ENCODE peak calls at places on chromosomes 13 and 19, in seven cellular contexts. I is heart left ventricle, L is transverse colon, J is testis, N is GM12891, U is body of pancreas, W is stomach. A is an unnamed sample.

GRCh38 chr19:4197625-4198466 is 15.4 kb downstream of the ANKRD24 start:
- DNase-seq in U (no peak), J (no peak), L (no peak), I (no peak), W (no peak), N (peak; percentile 54), A (no peak)

GRCh38 chr19:11580665-11581418 is 3.4 kb upstream of the ACP5 start:
- DNase-seq in L (no peak), N (no peak), J (no peak), I (no peak), W (peak; percentile 46), U (peak; percentile 37), A (no peak)

GRCh38 chr13:103104340-103104739 is 38.1 kb upstream of the SLC10A2 start:
- DNase-seq in W (no peak), N (no peak), J (no peak), U (no peak), I (no peak), L (no peak), A (no peak)

GRCh38 chr19:45345506-45345860 is 4.9 kb downstream of the KLC3 start:
- DNase-seq in J (no peak), L (no peak), W (no peak), I (no peak), U (no peak), N (no peak), A (no peak)

GRCh38 chr13:40758811-40759210 is 12.2 kb downstream of the MRPS31 start:
- DNase-seq in U (no peak), W (no peak), L (no peak), J (no peak), N (no peak), I (no peak), A (no peak)

GRCh38 chr13:75369986-75370385 is 112.0 kb downstream of the TBC1D4 start:
- DNase-seq in W (no peak), J (no peak), U (no peak), N (no peak), I (no peak), L (no peak), A (no peak)

GRCh38 chr19:44758596-44758995 is 10.1 kb downstream of the BCL3 start:
- DNase-seq in N (no peak), J (no peak), L (no peak), I (peak; percentile 66), W (no peak), U (no peak), A (no peak)

GRCh38 chr19:32976223-32976805 is 4.3 kb downstream of the FAAP24 start:
- DNase-seq in L (peak; percentile 83), J (peak; percentile 86), W (peak; percentile 85), N (peak; percentile 44), U (peak; percentile 70), I (peak; percentile 81), A (peak; percentile 61)

GRCh38 chr19:21694171-21694906 is 73.0 kb downstream of the ZNF100 start:
- DNase-seq in L (no peak), W (no peak), N (no peak), U (no peak), I (no peak), J (no peak), A (no peak)

GRCh38 chr13:82961757-82962156 is 920.5 kb downstream of the SLITRK1 start:
- DNase-seq in J (no peak), N (no peak), W (no peak), U (no peak), L (no peak), I (no peak), A (no peak)

GRCh38 chr19:42831221-42832019 is 48.1 kb downstream of the PSG1 start:
- DNase-seq in N (no peak), U (no peak), J (no peak), I (no peak), L (no peak), W (no peak), A (no peak)
- TF ChIP-seq POLR2A in N (no peak), U (no peak), J (no peak), I (no peak), L (no peak), W (no peak), A (no peak)

GRCh38 chr19:8208119-8208709 is 956 bp upstream of the CERS4 start:
- DNase-seq in W (peak; percentile 60), N (no peak), I (no peak), J (peak; percentile 82), L (no peak), U (no peak), A (no peak)

GRCh38 chr19:8210660-8211101 is 1.5 kb downstream of the CERS4 start:
- DNase-seq in J (no peak), L (no peak), U (no peak), W (no peak), I (no peak), N (peak; percentile 47), A (no peak)

GRCh38 chr19:8209965-8210659 is 942 bp downstream of the CERS4 start:
- DNase-seq in W (no peak), J (no peak), I (no peak), U (no peak), N (peak; percentile 42), L (no peak), A (no peak)

GRCh38 chr19:8208710-8209110 is 460 bp upstream of the CERS4 start:
- DNase-seq in N (no peak), I (peak; percentile 71), U (no peak), L (no peak), W (no peak), J (peak; percentile 83), A (peak; percentile 60)

DNA sequence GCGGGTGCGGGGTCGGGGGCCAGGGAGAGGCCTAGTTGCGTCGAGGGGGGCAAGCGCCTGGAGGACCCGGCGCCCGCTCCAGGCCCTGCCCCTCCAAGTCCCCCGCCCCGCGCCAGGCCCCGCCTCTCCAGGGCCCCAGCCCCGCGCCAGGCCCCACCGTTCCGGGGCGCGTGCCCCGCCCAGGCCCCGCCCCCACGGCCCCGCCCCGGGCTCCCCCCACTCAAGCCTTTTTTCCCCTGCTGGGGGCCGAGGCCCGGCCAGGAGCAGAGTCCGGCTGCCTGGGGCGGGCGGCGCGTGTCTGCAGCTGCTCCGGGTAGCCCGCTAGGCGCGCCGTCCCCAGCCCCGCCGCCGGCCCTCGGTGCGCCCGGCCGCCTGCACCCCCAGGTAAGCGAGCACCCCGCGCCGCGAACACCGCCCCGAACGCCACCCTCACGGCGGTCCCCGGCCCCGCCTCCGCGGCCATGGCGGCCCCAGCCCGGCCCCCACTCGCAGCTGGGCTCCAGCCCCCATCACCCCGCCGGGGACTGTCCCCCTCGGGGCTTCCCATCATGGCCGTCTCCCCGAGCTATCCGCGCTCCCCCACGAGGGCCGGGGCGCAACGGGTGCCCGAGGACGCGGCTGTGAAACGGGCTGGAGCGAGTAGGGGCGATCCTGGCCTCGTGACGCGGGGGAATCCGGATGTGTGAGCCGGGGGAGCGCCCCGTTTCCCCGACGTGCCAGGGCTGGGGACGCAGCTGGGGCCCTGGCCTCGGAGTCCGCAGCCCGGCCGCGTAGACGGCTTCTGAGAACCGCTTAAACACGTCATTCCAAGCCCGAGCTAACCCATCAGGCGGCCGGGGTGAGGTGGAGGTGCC is at the start of gene CERS4:
- DNase-seq in U (peak; percentile 82), I (peak; percentile 90), J (peak; percentile 78), N (peak; percentile 95), W (peak; percentile 81), L (peak; percentile 76), A (peak; percentile 82)
- TF ChIP-seq POLR2A in U (peak; percentile 48), I (no peak), J (no peak), N (peak; percentile 47), W (no peak), L (peak; percentile 10), A (no peak)

GRCh38 chr13:92460479-92460878 is 766.1 kb upstream of the GPC6 start:
- DNase-seq in N (no peak), J (no peak), W (no peak), I (no peak), U (peak; percentile 78), L (no peak), A (no peak)
- TF ChIP-seq POLR2A in N (no peak), J (no peak), W (no peak), I (no peak), U (no peak), L (no peak), A (no peak)

DNA sequence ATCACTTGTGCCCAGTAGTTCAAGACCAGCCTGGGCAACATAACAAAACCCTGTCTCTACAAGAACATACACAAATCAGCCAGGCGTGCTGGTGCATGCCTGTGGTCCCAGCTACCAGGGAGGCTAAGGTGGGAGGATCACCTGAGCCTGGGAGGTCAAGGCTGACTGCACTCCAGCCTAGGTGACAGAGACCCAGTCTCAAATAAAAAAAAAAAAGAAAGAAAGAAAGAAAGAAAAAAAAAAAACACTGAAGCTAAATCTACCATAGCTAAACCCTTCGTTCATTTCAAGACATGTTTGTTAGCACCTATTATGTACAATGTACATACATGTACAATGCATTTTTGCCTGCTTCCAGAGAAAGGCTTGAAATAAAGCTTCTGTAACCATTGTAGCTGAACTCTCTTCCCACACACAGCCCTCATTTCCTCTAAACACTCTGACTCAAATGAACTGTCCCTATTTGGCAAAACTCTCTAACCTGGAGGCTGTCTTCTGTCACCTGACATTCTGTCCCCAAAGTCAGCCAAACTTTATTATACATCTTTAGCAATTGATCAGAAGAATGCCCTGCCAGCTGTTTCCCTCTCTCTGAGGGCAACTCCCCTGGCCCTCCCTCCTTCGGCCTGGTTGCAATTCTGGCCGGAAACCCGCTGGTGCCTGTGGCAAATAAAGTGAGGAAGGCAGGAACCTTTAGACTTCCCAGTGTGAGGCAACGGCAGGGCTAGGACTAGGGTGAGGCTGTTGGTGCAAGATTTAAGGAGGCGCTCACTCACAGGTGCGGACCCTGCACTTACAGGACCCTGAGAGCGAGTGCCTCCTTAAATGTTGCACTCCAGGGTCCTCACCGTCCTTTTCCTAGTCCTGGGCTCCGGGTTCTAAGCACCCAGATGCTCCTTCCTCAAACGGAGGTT is 1.8 kb downstream of the ETHE1 start:
- DNase-seq in I (peak; percentile 71), N (no peak), U (peak; percentile 72), L (peak; percentile 87), J (peak; percentile 58), W (peak; percentile 65), A (peak; percentile 83)
- TF ChIP-seq POLR2A in I (no peak), N (peak; percentile 42), U (no peak), L (peak; percentile 46), J (no peak), W (no peak), A (no peak)